ENCODE peak calls at places on chromosomes 4 and X, in eight cellular contexts. X, S, F, P, V, H, J and K are unnamed samples.

GRCh38 chr4:150302553-150302952 is 224.3 kb downstream of the DCLK2 start:
- DNase-seq in X (peak), S (peak), F (peak), P (no peak), V (peak), H (no peak), J (peak), K (peak)

GRCh38 chr4:141155586-141155985 is 22.3 kb upstream of the RNF150 start:
- DNase-seq in X (peak), S (no peak), F (no peak), P (no peak), V (no peak), H (no peak), J (no peak), K (peak)

GRCh38 chr4:172725581-172725980 is 443.0 kb upstream of the GALNT7 start:
- DNase-seq in X (no peak), S (no peak), F (no peak), P (no peak), V (peak), H (no peak), J (no peak), K (peak)

GRCh38 chrX:20265726-20266681 is 705 bp downstream of the RPS6KA3 start:
- DNase-seq in X (no peak), S (peak), F (no peak), P (no peak), V (no peak), H (peak), J (no peak), K (peak)

GRCh38 chr4:113328514-113328913 is 279.1 kb downstream of the ANK2 start:
- DNase-seq in X (no peak), S (peak), F (no peak), P (no peak), V (no peak), H (no peak), J (no peak), K (peak)

GRCh38 chr4:147034372-147034771 is 88.7 kb upstream of the TTC29 start:
- DNase-seq in X (no peak), S (no peak), F (no peak), P (no peak), V (peak), H (no peak), J (peak), K (peak)

GRCh38 chr4:80049402-80049801 is 23.6 kb downstream of the ANTXR2 start:
- DNase-seq in X (no peak), S (no peak), F (no peak), P (no peak), V (no peak), H (no peak), J (no peak), K (no peak)

GRCh38 chr4:1511441-1512041 is 105.3 kb upstream of the NKX1-1 start:
- DNase-seq in X (no peak), S (peak), F (no peak), P (peak), V (peak), H (peak), J (peak), K (peak)

GRCh38 chr4:150280081-150280950 is 202.1 kb downstream of the DCLK2 start:
- DNase-seq in X (peak), S (peak), F (peak), P (no peak), V (peak), H (no peak), J (peak), K (peak)

GRCh38 chrX:1673337-1673736 is 58.5 kb downstream of the ASMT start:
- DNase-seq in X (no peak), S (peak), F (no peak), P (no peak), V (peak), H (peak), J (no peak), K (peak)

GRCh38 chr4:24234288-24234848 is 344.5 kb upstream of the PPARGC1A start:
- DNase-seq in X (no peak), S (no peak), F (no peak), P (no peak), V (no peak), H (no peak), J (no peak), K (no peak)

GRCh38 chrX:54785901-54786300 is 12.2 kb downstream of the ITIH6 start:
- DNase-seq in X (no peak), S (peak), F (no peak), P (no peak), V (peak), H (no peak), J (no peak), K (peak)

GRCh38 chr4:96729641-96730040 is 889.7 kb downstream of the PDHA2 start:
- DNase-seq in X (no peak), S (no peak), F (no peak), P (no peak), V (no peak), H (no peak), J (no peak), K (peak)

GRCh38 chr4:20490734-20491133 is 209.5 kb upstream of the PACRGL start:
- DNase-seq in X (no peak), S (no peak), F (no peak), P (no peak), V (no peak), H (no peak), J (no peak), K (no peak)

GRCh38 chr4:159267940-159268327 is 165.1 kb downstream of the RAPGEF2 start:
- DNase-seq in X (no peak), S (no peak), F (no peak), P (no peak), V (peak), H (no peak), J (no peak), K (no peak)

GRCh38 chrX:104280609-104281008 is 25.9 kb upstream of the ESX1 start:
- DNase-seq in X (no peak), S (no peak), F (no peak), P (no peak), V (no peak), H (no peak), J (no peak), K (no peak)

GRCh38 chr4:89492476-89493110 is 185.0 kb upstream of the GPRIN3 start:
- DNase-seq in X (no peak), S (no peak), F (peak), P (no peak), V (peak), H (no peak), J (peak), K (peak)

GRCh38 chr4:125464146-125464545 is 149.4 kb downstream of the FAT4 start:
- DNase-seq in X (no peak), S (no peak), F (no peak), P (no peak), V (peak), H (no peak), J (no peak), K (no peak)

GRCh38 chr4:137659431-137659830 is 127.1 kb upstream of the PCDH18 start:
- DNase-seq in X (no peak), S (no peak), F (no peak), P (no peak), V (peak), H (no peak), J (no peak), K (peak)

GRCh38 chr4:137664416-137664815 is 132.1 kb upstream of the PCDH18 start:
- DNase-seq in X (no peak), S (no peak), F (no peak), P (no peak), V (peak), H (no peak), J (no peak), K (peak)

GRCh38 chr4:137660211-137660610 is 127.9 kb upstream of the PCDH18 start:
- DNase-seq in X (no peak), S (no peak), F (no peak), P (no peak), V (peak), H (no peak), J (no peak), K (peak)

GRCh38 chr4:137664055-137664405 is 131.7 kb upstream of the PCDH18 start:
- DNase-seq in X (no peak), S (no peak), F (peak), P (no peak), V (peak), H (no peak), J (peak), K (peak)

GRCh38 chr4:137663376-137664054 is 131.2 kb upstream of the PCDH18 start:
- DNase-seq in X (no peak), S (no peak), F (no peak), P (no peak), V (no peak), H (no peak), J (no peak), K (peak)
- H3K4me3 ChIP-seq in X (no peak), S (no peak), F (no peak), P (no peak), V (no peak), H (no peak), J (no peak), K (no peak)

GRCh38 chrX:43676960-43677582 is 21.0 kb downstream of the MAOA start:
- DNase-seq in X (no peak), S (no peak), F (no peak), P (no peak), V (no peak), H (no peak), J (peak), K (peak)
- TF ChIP-seq CTCF in X (no peak), S (no peak), F (no peak), P (no peak), V (no peak), H (no peak), J (no peak), K (no peak)

DNA sequence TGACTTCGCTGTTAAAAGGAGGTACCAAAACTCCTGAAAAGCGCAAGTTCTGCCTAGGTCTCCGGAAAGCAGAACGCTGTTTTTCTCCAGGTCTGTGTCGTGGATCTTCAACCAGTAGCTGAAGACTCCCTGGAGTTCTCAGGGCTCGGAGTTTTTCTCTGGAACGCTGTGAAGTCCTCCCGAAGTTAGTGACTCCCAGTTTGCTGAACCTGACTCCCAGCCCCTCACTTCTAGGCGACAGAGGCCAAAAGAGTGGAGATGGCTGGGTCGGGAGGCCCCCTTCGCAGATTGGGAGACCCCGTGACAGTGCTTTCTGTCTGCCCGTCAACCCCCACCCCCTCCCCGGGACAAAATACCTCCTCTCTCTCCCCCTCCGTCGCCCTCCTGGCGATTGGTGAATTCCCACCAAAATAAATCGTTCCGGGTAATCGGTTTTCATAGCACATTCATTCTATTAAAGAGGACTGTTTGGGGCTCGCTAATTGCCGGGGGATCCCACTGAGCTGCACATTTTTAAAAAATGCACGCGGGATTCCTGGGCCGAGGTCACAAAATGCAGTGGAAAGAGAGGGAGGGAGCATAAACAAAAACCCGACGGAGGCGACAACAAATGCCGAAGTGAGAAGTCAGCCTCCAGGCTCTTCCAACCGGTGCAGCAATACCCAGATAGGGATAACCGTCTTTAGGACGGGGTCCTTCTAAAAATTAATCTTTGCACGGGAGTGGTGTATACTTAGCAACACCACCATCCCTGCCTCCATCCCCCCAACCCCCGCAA is 4.0 kb upstream of the MSX1 start:
- DNase-seq in X (no peak), S (no peak), F (no peak), P (no peak), V (no peak), H (no peak), J (no peak), K (no peak)
- H3K4me3 ChIP-seq in X (no peak), S (no peak), F (no peak), P (no peak), V (no peak), H (no peak), J (no peak), K (no peak)

GRCh38 chrX:108736509-108737479 is at the start of gene IRS4:
- DNase-seq in X (no peak), S (no peak), F (no peak), P (no peak), V (peak), H (no peak), J (no peak), K (peak)
- TF ChIP-seq CTCF in X (peak), S (no peak), F (no peak), P (no peak), V (no peak), H (no peak), J (peak), K (peak)

GRCh38 chr4:48343531-48343930 is 2.2 kb downstream of the SLAIN2 start:
- DNase-seq in X (no peak), S (no peak), F (no peak), P (no peak), V (peak), H (no peak), J (no peak), K (peak)
- H3K4me3 ChIP-seq in X (peak), S (no peak), F (peak), P (peak), V (peak), H (no peak), J (peak), K (peak)